ENCODE peak calls at places on chromosomes 2 and 18, in four cellular contexts. H, B, M and P are unnamed samples.

GRCh38 chr2:172783091-172783898 is 47.6 kb downstream of the RAPGEF4 start:
- DNase-seq in H (peak), B (peak), M (peak), P (no peak)

GRCh38 chr2:101089419-101089818 is 61.8 kb downstream of the TBC1D8 start:
- DNase-seq in H (no peak), B (no peak), M (no peak), P (no peak)

GRCh38 chr2:239473211-239473805 is 72.5 kb upstream of the HDAC4 start:
- DNase-seq in H (no peak), B (no peak), M (no peak), P (no peak)

GRCh38 chr2:161059388-161059787 is 100.8 kb upstream of the TANK start:
- DNase-seq in H (no peak), B (no peak), M (no peak), P (no peak)

GRCh38 chr18:58091099-58091611 is 47.1 kb downstream of the NEDD4L start:
- DNase-seq in H (peak), B (no peak), M (no peak), P (peak)

GRCh38 chr18:54766631-54767030 is 61.6 kb upstream of the RAB27B start:
- DNase-seq in H (peak), B (no peak), M (no peak), P (no peak)

GRCh38 chr2:101004671-101005325 is 2.7 kb downstream of the RPL31 start:
- DNase-seq in H (no peak), B (no peak), M (no peak), P (no peak)

GRCh38 chr2:62302763-62303435 is 107.0 kb downstream of the B3GNT2 start:
- DNase-seq in H (no peak), B (no peak), M (no peak), P (no peak)

GRCh38 chr2:154375625-154376020 is 322.9 kb upstream of the KCNJ3 start:
- DNase-seq in H (peak), B (peak), M (peak), P (peak)

GRCh38 chr18:26549103-26549485 is 741 bp upstream of the KCTD1 start:
- DNase-seq in H (peak), B (no peak), M (peak), P (peak)

GRCh38 chr2:42256502-42256901 is 87.3 kb downstream of the EML4 start:
- DNase-seq in H (no peak), B (no peak), M (peak), P (peak)

GRCh38 chr2:3728104-3729054 is 25.0 kb downstream of the DCDC2C start:
- DNase-seq in H (peak), B (peak), M (peak), P (peak)

GRCh38 chr2:128275498-128276045 is 43.1 kb downstream of the HS6ST1 start:
- DNase-seq in H (no peak), B (no peak), M (no peak), P (no peak)

GRCh38 chr2:231752056-231752455 is 29.0 kb downstream of the PDE6D start:
- DNase-seq in H (no peak), B (no peak), M (no peak), P (no peak)

GRCh38 chr2:131146255-131146654 is 41.1 kb downstream of the PLEKHB2 start:
- DNase-seq in H (no peak), B (no peak), M (no peak), P (no peak)

GRCh38 chr2:17313261-17313660 is 205.0 kb downstream of the RAD51AP2 start:
- DNase-seq in H (no peak), B (no peak), M (no peak), P (no peak)

GRCh38 chr2:85058619-85058941 is 74.6 kb upstream of the TCF7L1 start:
- DNase-seq in H (no peak), B (no peak), M (no peak), P (no peak)

DNA sequence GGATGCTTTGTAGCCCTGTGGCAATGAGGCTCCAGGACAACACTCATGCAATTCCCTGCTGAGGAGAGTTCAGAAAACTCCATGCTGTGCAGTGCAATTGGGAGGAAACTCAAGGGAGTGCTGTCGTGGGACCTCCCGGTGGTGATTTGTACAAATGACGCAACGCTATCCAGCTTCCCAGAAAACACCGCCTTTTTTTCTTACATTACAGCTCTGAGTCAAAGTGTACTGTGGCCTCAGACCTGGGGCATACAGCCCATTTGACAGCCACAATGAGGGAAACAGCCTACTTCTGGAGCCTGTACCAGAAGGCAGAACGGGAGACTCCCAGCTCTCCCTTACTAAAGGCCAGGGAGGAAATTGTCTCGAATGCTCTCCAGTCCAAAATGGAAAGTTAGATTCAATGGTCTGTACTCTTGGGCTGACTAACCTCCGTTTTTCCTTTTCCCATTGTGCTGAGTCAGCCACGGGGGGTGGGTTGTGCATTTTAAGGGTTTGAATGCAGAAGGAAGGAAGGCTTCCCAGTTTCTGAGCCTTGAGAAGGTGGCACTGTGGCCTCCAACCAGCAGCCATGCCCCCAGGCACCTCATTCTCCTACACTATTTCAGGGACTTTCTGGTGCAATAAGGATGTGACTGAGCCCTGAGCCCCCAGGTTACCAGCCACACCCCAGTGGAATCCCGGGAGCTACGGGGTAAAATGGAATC is 16.4 kb upstream of the CYP1B1 start:
- DNase-seq in H (no peak), B (no peak), M (peak), P (no peak)
- H3K9ac ChIP-seq in H (no peak), B (no peak), M (peak), P (no peak)

GRCh38 chr18:44681039-44681595 is 429 bp downstream of the SETBP1 start:
- DNase-seq in H (no peak), B (no peak), M (peak), P (no peak)

GRCh38 chr18:44683566-44683965 is 2.9 kb downstream of the SETBP1 start:
- DNase-seq in H (no peak), B (no peak), M (no peak), P (no peak)

GRCh38 chr18:44681611-44682010 is 923 bp downstream of the SETBP1 start:
- DNase-seq in H (no peak), B (no peak), M (no peak), P (no peak)

GRCh38 chr18:44682181-44682870 is 1.6 kb downstream of the SETBP1 start:
- DNase-seq in H (peak), B (peak), M (no peak), P (no peak)

DNA sequence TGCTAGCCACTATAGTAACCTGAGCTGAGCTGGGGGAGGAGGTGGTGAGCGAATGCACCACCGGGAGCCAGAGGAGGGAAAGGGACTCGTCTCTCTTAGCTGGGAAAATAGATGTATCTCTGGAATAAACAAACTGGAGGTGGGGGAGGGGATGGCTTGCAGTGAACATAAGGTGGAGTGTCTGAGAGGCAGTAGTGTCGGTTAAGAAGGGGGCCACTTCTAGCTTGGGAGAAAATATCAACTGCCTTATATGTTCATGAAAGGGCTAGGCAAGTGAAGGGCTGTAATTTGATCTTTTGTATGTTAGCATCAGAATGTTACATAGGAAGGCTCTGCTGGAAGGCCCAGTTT is 2.2 kb downstream of the SETBP1 start:
- DNase-seq in H (peak), B (peak), M (peak), P (no peak)
- H3K4me3 ChIP-seq in H (peak), B (peak), M (peak), P (no peak)

GRCh38 chr2:8632755-8633154 is 49.1 kb upstream of the ID2 start:
- DNase-seq in H (no peak), B (no peak), M (no peak), P (no peak)
- H3K4me2 ChIP-seq in H (no peak), B (no peak), M (no peak), P (no peak)

DNA sequence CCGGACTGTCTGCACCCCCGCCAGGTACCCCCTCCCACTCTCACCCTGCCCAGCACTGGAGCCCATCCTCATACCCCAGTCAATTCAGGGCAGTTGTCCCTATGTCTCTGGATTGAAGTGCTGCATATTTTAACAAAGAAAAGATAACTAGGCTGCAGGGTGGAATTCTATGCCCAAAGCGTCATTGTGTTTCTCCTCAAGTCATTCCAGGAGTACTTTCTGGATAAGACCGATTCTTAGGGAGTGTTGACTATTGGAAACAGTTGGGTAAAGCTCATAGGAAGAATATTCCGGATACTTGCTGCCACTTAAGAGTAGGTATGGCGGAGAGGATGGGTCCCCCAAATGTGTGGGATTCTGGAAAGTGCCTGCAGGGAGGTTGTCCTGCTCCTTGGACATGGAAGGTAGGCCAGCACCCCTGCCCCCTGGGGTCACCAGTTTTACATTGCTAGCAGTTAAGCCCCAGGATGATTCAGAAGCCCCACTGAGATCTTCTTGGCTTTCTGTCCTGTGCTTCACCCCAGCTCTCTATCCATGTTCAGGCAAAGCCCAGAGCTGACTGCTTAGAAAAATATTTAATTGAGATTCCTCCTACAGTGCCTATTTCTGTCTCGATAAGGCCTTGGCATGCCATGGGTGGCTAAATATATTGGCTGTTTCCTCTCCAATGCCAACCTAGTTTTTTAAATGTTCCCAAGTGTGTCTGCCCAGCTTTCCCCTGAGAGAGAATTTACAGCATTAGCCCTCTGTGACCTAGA is 48.2 kb downstream of the RPL37A start:
- DNase-seq in H (peak), B (no peak), M (no peak), P (no peak)
- H3K9ac ChIP-seq in H (no peak), B (no peak), M (no peak), P (no peak)